ENCODE peak calls at places on chromosome 2, in ten cellular contexts. C is effector CD4-positive, alpha-beta T cell; Q is NCI-H2081; T is T-cell; O is activated CD8-positive, alpha-beta memory T cell treated with anti-CD3 and anti-CD28 coated beads for 1 hour; I is nephron progenitor cell; B is brain microvascular endothelial cell; A is GM23248; D is astrocyte; N is left lobe of liver. S is an unnamed sample.
A peak's percentile ranks its signal among the peaks of the same experiment; 100 is the strongest.

GRCh38 chr2:145687445-145688104 is 1167.7 kb upstream of the ZEB2 start:
- DNase-seq in C (no peak), Q (peak; percentile 28), T (no peak), O (no peak), I (no peak), B (no peak), A (peak; percentile 0), D (peak; percentile 66), N (no peak), S (no peak)

GRCh38 chr2:11168488-11168887 is 13.2 kb downstream of the SLC66A3 start:
- DNase-seq in C (no peak), Q (no peak), T (no peak), O (no peak), I (no peak), B (no peak), A (no peak), D (no peak), N (no peak), S (no peak)

GRCh38 chr2:75564026-75564688 is 3.4 kb upstream of the EVA1A start:
- DNase-seq in C (no peak), Q (no peak), T (no peak), O (no peak), I (no peak), B (no peak), A (no peak), D (peak; percentile 36), N (no peak), S (no peak)

GRCh38 chr2:216109962-216110614 is 940 bp downstream of the XRCC5 start:
- DNase-seq in C (no peak), Q (peak; percentile 25), T (no peak), O (no peak), I (no peak), B (peak; percentile 3), A (peak; percentile 76), D (peak; percentile 33), N (no peak), S (peak; percentile 14)

GRCh38 chr2:166088634-166089033 is 39.2 kb downstream of the SCN1A start:
- DNase-seq in C (no peak), Q (no peak), T (no peak), O (no peak), I (no peak), B (peak; percentile 90), A (no peak), D (peak; percentile 14), N (no peak), S (no peak)

GRCh38 chr2:205408690-205409089 is 273.6 kb upstream of the NRP2 start:
- DNase-seq in C (no peak), Q (no peak), T (no peak), O (no peak), I (no peak), B (no peak), A (peak; percentile 27), D (peak; percentile 67), N (no peak), S (no peak)

GRCh38 chr2:20663196-20664070 is 3.5 kb upstream of the GDF7 start:
- DNase-seq in C (no peak), Q (no peak), T (no peak), O (no peak), I (no peak), B (no peak), A (no peak), D (no peak), N (no peak), S (no peak)

GRCh38 chr2:12126325-12126724 is 379.9 kb downstream of the LPIN1 start:
- DNase-seq in C (no peak), Q (no peak), T (no peak), O (no peak), I (no peak), B (no peak), A (no peak), D (no peak), N (no peak), S (no peak)

GRCh38 chr2:68187329-68187728 is 29.6 kb downstream of the PNO1 start:
- DNase-seq in C (no peak), Q (no peak), T (no peak), O (no peak), I (no peak), B (no peak), A (no peak), D (no peak), N (no peak), S (no peak)

GRCh38 chr2:26300234-26300641 is 45.7 kb upstream of the SELENOI start:
- DNase-seq in C (no peak), Q (no peak), T (no peak), O (no peak), I (no peak), B (peak; percentile 16), A (peak; percentile 75), D (peak; percentile 39), N (no peak), S (no peak)

GRCh38 chr2:8515390-8515761 is 166.5 kb upstream of the ID2 start:
- DNase-seq in C (peak; percentile 42), Q (no peak), T (peak; percentile 43), O (peak; percentile 30), I (no peak), B (no peak), A (no peak), D (no peak), N (no peak), S (no peak)

GRCh38 chr2:71646028-71646427 is 192.7 kb downstream of the DYSF start:
- DNase-seq in C (no peak), Q (no peak), T (no peak), O (no peak), I (no peak), B (peak; percentile 5), A (peak; percentile 89), D (peak; percentile 82), N (no peak), S (peak; percentile 65)

GRCh38 chr2:238939074-238939473 is 91.2 kb downstream of the TWIST2 start:
- DNase-seq in C (no peak), Q (no peak), T (no peak), O (no peak), I (no peak), B (no peak), A (peak; percentile 78), D (no peak), N (no peak), S (no peak)

GRCh38 chr2:100621371-100621910 is 58.6 kb downstream of the PDCL3 start:
- DNase-seq in C (no peak), Q (no peak), T (no peak), O (no peak), I (no peak), B (no peak), A (no peak), D (no peak), N (no peak), S (no peak)

GRCh38 chr2:200138386-200139184 is 167.9 kb upstream of the SPATS2L start:
- DNase-seq in C (no peak), Q (no peak), T (no peak), O (no peak), I (no peak), B (peak; percentile 33), A (no peak), D (peak; percentile 74), N (no peak), S (no peak)

GRCh38 chr2:239012936-239013669 is 165.2 kb downstream of the TWIST2 start:
- DNase-seq in C (no peak), Q (no peak), T (no peak), O (no peak), I (no peak), B (no peak), A (no peak), D (no peak), N (no peak), S (no peak)

GRCh38 chr2:196500686-196501431 is 138.7 kb upstream of the CCDC150 start:
- DNase-seq in C (no peak), Q (no peak), T (no peak), O (no peak), I (no peak), B (no peak), A (peak; percentile 68), D (peak; percentile 46), N (no peak), S (no peak)

GRCh38 chr2:18551169-18551568 is 9.3 kb downstream of the RDH14 start:
- DNase-seq in C (no peak), Q (peak; percentile 24), T (no peak), O (no peak), I (no peak), B (no peak), A (no peak), D (no peak), N (no peak), S (no peak)

GRCh38 chr2:121634354-121635307 is 14.6 kb downstream of the CLASP1 start:
- DNase-seq in C (no peak), Q (peak; percentile 46), T (no peak), O (no peak), I (no peak), B (peak; percentile 14), A (peak; percentile 52), D (peak; percentile 55), N (no peak), S (peak; percentile 56)

GRCh38 chr2:242022550-242023290 is 153.2 kb downstream of the RTP5 start:
- DNase-seq in C (no peak), Q (no peak), T (no peak), O (no peak), I (no peak), B (no peak), A (no peak), D (no peak), N (peak; percentile 28), S (no peak)

GRCh38 chr2:108935231-108935863 is 53.7 kb downstream of the EDAR start:
- DNase-seq in C (no peak), Q (peak; percentile 4), T (no peak), O (no peak), I (no peak), B (no peak), A (no peak), D (no peak), N (no peak), S (no peak)

GRCh38 chr2:58146707-58147106 is 94.4 kb downstream of the FANCL start:
- DNase-seq in C (no peak), Q (no peak), T (no peak), O (no peak), I (no peak), B (peak; percentile 45), A (peak; percentile 65), D (peak; percentile 42), N (no peak), S (peak; percentile 12)

GRCh38 chr2:177123048-177123447 is 89.5 kb upstream of the HNRNPA3 start:
- DNase-seq in C (no peak), Q (no peak), T (no peak), O (no peak), I (no peak), B (no peak), A (no peak), D (no peak), N (no peak), S (no peak)

GRCh38 chr2:202609381-202610145 is 25.2 kb upstream of the FAM117B start:
- DNase-seq in C (no peak), Q (no peak), T (no peak), O (no peak), I (no peak), B (no peak), A (peak; percentile 45), D (no peak), N (no peak), S (no peak)

GRCh38 chr2:9401059-9401547 is 22.2 kb downstream of the ITGB1BP1 start:
- DNase-seq in C (no peak), Q (no peak), T (no peak), O (no peak), I (no peak), B (no peak), A (no peak), D (no peak), N (no peak), S (no peak)

GRCh38 chr2:219645631-219646527 is 18.4 kb downstream of the SLC4A3 start:
- DNase-seq in C (no peak), Q (no peak), T (no peak), O (no peak), I (no peak), B (peak; percentile 71), A (peak; percentile 93), D (peak; percentile 77), N (no peak), S (peak; percentile 74)

GRCh38 chr2:185291035-185291647 is 447.5 kb upstream of the FSIP2 start:
- DNase-seq in C (no peak), Q (peak; percentile 37), T (no peak), O (no peak), I (peak; percentile 66), B (peak; percentile 51), A (peak; percentile 62), D (peak; percentile 30), N (peak; percentile 50), S (no peak)

GRCh38 chr2:134365356-134365755 is 111.5 kb downstream of the MGAT5 start:
- DNase-seq in C (no peak), Q (no peak), T (no peak), O (no peak), I (no peak), B (no peak), A (peak; percentile 9), D (no peak), N (no peak), S (no peak)